ENCODE peak calls at places on chromosomes 12 and 14, in four cellular contexts. D is K562, N is mesendoderm, Y is neuronal stem cell. R is an unnamed sample.

GRCh38 chr12:81520064-81520945 is 238.8 kb downstream of the PPFIA2 start:
- DNase-seq in Y (no peak), D (no peak), N (no peak), R (no peak)

GRCh38 chr12:107459649-107460048 is 225.9 kb upstream of the PWP1 start:
- DNase-seq in D (no peak), Y (no peak), N (no peak), R (no peak)

GRCh38 chr12:78530065-78530765 is 334.4 kb upstream of the SYT1 start:
- DNase-seq in N (peak), Y (peak), D (no peak), R (peak)

GRCh38 chr12:46160081-46160980 is 108.5 kb downstream of the SLC38A1 start:
- DNase-seq in N (no peak), Y (no peak), D (no peak), R (peak)

GRCh38 chr14:100594625-100594951 is 7.4 kb upstream of the BEGAIN start:
- DNase-seq in N (no peak), D (no peak), Y (no peak), R (no peak)

GRCh38 chr12:52633383-52633782 is 15.0 kb upstream of the KRT73 start:
- DNase-seq in D (no peak), Y (no peak), N (no peak), R (no peak)

GRCh38 chr14:45904313-45904712 is 651.3 kb upstream of the MIS18BP1 start:
- DNase-seq in Y (no peak), N (no peak), D (no peak), R (no peak)

GRCh38 chr12:116861331-116861730 is 19.9 kb downstream of the HRK start:
- DNase-seq in N (peak), Y (no peak), D (peak), R (peak)

GRCh38 chr14:105927094-105927475 is 400.7 kb downstream of the TMEM121 start:
- DNase-seq in D (peak), Y (no peak), N (no peak), R (no peak)

GRCh38 chr12:5506821-5507231 is 74.9 kb downstream of the NTF3 start:
- DNase-seq in N (no peak), Y (no peak), D (no peak), R (peak)

GRCh38 chr12:77189463-77189862 is 124.1 kb upstream of the E2F7 start:
- DNase-seq in D (no peak), Y (no peak), N (no peak), R (peak)

GRCh38 chr12:131510431-131510830 is 200.5 kb upstream of the SFSWAP start:
- DNase-seq in Y (no peak), D (no peak), N (no peak), R (no peak)

GRCh38 chr12:12922191-12922616 is 29.8 kb downstream of the GPRC5D start:
- DNase-seq in N (no peak), Y (no peak), D (no peak), R (peak)

GRCh38 chr14:45128963-45129629 is 5.2 kb downstream of the FKBP3 start:
- DNase-seq in D (no peak), N (no peak), Y (no peak), R (no peak)

GRCh38 chr14:70047598-70048312 is 141.0 kb downstream of the SLC8A3 start:
- DNase-seq in N (no peak), D (no peak), Y (no peak), R (no peak)

GRCh38 chr12:92039048-92039447 is 106.6 kb downstream of the BTG1 start:
- DNase-seq in D (no peak), Y (no peak), N (no peak), R (no peak)

GRCh38 chr12:124508323-124509096 is 58.9 kb downstream of the NCOR2 start:
- DNase-seq in D (peak), Y (no peak), N (no peak), R (peak)

GRCh38 chr14:89440997-89441909 is 24.2 kb upstream of the FOXN3 start:
- DNase-seq in Y (no peak), N (peak), D (peak), R (no peak)

GRCh38 chr12:50246873-50247612 is 36.3 kb downstream of the LIMA1 start:
- DNase-seq in Y (no peak), N (peak), D (peak), R (peak)

GRCh38 chr14:73770977-73771847 is 57.0 kb upstream of the PNMA1 start:
- DNase-seq in D (no peak), Y (no peak), N (no peak), R (no peak)

GRCh38 chr14:101478096-101478495 is 83.2 kb upstream of the DIO3 start:
- DNase-seq in D (no peak), N (no peak), Y (no peak), R (no peak)

GRCh38 chr14:85562630-85563029 is 32.7 kb downstream of the FLRT2 start:
- DNase-seq in N (no peak), Y (no peak), D (no peak), R (no peak)

GRCh38 chr12:71746983-71747611 is 7.6 kb upstream of the RAB21 start:
- DNase-seq in Y (no peak), N (peak), D (peak), R (peak)

GRCh38 chr14:77763316-77763715 is 2.4 kb upstream of the SNW1 start:
- DNase-seq in Y (no peak), N (peak), D (no peak), R (no peak)

GRCh38 chr12:108371801-108372344 is 32.8 kb upstream of the CMKLR1 start:
- DNase-seq in N (no peak), D (no peak), Y (no peak), R (peak)

GRCh38 chr14:74491952-74492351 is 1.2 kb downstream of the NPC2 start:
- DNase-seq in Y (no peak), N (peak), D (peak), R (peak)

DNA sequence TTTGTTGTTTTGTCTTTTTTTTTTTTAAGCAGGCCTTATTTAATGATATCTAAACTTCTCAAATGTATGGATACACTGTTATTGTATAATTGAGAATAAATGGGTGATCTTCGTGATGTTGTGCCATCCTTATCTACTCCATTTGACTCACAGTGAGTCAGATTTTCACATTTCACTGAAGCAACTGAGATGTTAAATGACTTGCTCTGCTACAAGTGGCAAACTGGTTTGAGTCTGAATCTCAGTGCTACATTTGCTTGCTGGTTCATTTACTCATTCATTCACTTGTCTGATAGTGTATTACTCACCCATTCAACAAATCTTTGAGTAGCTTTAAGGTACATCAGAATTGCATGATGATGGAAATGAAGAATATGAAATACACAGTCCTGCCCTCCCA is 2.6 kb downstream of the KIAA0586 start:
- DNase-seq in D (no peak), Y (no peak), N (no peak), R (peak)
- H3K9ac ChIP-seq in D (no peak), Y (no peak), N (no peak), R (no peak)

GRCh38 chr12:104692335-104693218 is 235.8 kb downstream of the CHST11 start:
- DNase-seq in D (no peak), N (no peak), Y (no peak), R (no peak)
- H3K4me3 ChIP-seq in D (no peak), N (no peak), Y (no peak), R (no peak)

GRCh38 chr12:105214670-105215375 is 21.2 kb downstream of the APPL2 start:
- DNase-seq in N (peak), Y (no peak), D (no peak), R (peak)
- H3K27ac ChIP-seq in N (no peak), Y (no peak), D (no peak), R (peak)

GRCh38 chr12:47194501-47194900 is 114.7 kb upstream of the AMIGO2 start:
- DNase-seq in N (no peak), D (peak), Y (no peak), R (no peak)

GRCh38 chr12:47190271-47190750 is 110.6 kb upstream of the AMIGO2 start:
- DNase-seq in Y (no peak), N (peak), D (no peak), R (peak)

GRCh38 chr12:47190905-47191304 is 111.1 kb upstream of the AMIGO2 start:
- DNase-seq in D (no peak), Y (no peak), N (no peak), R (no peak)

GRCh38 chr12:47192046-47192445 is 112.3 kb upstream of the AMIGO2 start:
- DNase-seq in D (no peak), N (no peak), Y (no peak), R (no peak)

GRCh38 chr12:47193066-47193465 is 113.3 kb upstream of the AMIGO2 start:
- DNase-seq in D (no peak), Y (no peak), N (no peak), R (no peak)
- H3K9ac ChIP-seq in D (no peak), Y (no peak), N (no peak), R (no peak)

DNA sequence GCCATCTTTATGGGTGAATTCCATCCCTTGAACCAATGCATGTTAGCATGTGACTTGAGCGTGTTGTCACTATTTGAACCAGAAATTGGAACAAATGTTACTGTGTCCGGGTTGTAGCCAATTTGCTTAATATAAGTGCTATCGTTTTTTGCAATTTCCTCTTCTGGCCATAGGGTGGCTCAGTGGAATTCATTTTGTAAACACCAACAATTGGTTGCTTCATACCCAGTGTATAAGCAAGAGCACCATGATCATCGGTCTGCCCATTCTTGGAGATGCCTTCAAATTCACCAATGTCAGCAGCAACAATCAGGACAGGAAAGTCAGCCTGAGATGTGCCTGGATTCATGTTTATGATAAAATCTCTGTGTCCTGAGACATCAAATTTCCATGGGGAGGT is 5.0 kb upstream of the NEDD1 start:
- DNase-seq in N (no peak), D (no peak), Y (no peak), R (no peak)
- H3K4me3 ChIP-seq in N (no peak), D (no peak), Y (no peak), R (no peak)

R was measured in GM23248.